ENCODE peak calls at places on chromosomes 7 and 10, in eight cellular contexts. One of them, this sample, is unnamed.

GRCh38 chr10:95273393-95274312 is 17.1 kb downstream of the PDLIM1 start:
- DNase-seq in hepatocyte: peak; percentile 80
- DNase-seq in CD8-positive, alpha-beta T cell: no peak
- DNase-seq in lower lobe of right lung: no peak
- DNase-seq in CD4-positive, CD25-positive, alpha-beta regulatory T cell: no peak
- DNase-seq in left ventricle myocardium inferior: no peak
- DNase-seq in vagina: no peak
- DNase-seq in uterus: peak; percentile 84
- DNase-seq in this sample: no peak

GRCh38 chr10:29409241-29410051 is 120.6 kb downstream of the LYZL1 start:
- DNase-seq in hepatocyte: no peak
- DNase-seq in CD8-positive, alpha-beta T cell: no peak
- DNase-seq in lower lobe of right lung: peak; percentile 87
- DNase-seq in CD4-positive, CD25-positive, alpha-beta regulatory T cell: no peak
- DNase-seq in left ventricle myocardium inferior: peak; percentile 82
- DNase-seq in vagina: no peak
- DNase-seq in uterus: peak; percentile 68
- DNase-seq in this sample: peak; percentile 75

GRCh38 chr7:32879460-32879859 is 12.1 kb downstream of the KBTBD2 start:
- DNase-seq in hepatocyte: no peak
- DNase-seq in CD8-positive, alpha-beta T cell: no peak
- DNase-seq in lower lobe of right lung: no peak
- DNase-seq in CD4-positive, CD25-positive, alpha-beta regulatory T cell: no peak
- DNase-seq in left ventricle myocardium inferior: no peak
- DNase-seq in vagina: no peak
- DNase-seq in uterus: no peak
- DNase-seq in this sample: no peak

GRCh38 chr7:35768346-35768745 is 32.5 kb upstream of the SEPTIN7 start:
- DNase-seq in hepatocyte: no peak
- DNase-seq in CD8-positive, alpha-beta T cell: no peak
- DNase-seq in lower lobe of right lung: no peak
- DNase-seq in CD4-positive, CD25-positive, alpha-beta regulatory T cell: no peak
- DNase-seq in left ventricle myocardium inferior: no peak
- DNase-seq in vagina: no peak
- DNase-seq in uterus: no peak
- DNase-seq in this sample: no peak

GRCh38 chr10:88390041-88390440 is 193.1 kb downstream of the RNLS start:
- DNase-seq in hepatocyte: no peak
- DNase-seq in CD8-positive, alpha-beta T cell: no peak
- DNase-seq in lower lobe of right lung: no peak
- DNase-seq in CD4-positive, CD25-positive, alpha-beta regulatory T cell: no peak
- DNase-seq in left ventricle myocardium inferior: no peak
- DNase-seq in vagina: no peak
- DNase-seq in uterus: no peak
- DNase-seq in this sample: no peak

GRCh38 chr10:49650724-49651034 is 28.8 kb upstream of the C10orf53 start:
- DNase-seq in hepatocyte: no peak
- DNase-seq in CD8-positive, alpha-beta T cell: no peak
- DNase-seq in lower lobe of right lung: no peak
- DNase-seq in CD4-positive, CD25-positive, alpha-beta regulatory T cell: no peak
- DNase-seq in left ventricle myocardium inferior: no peak
- DNase-seq in vagina: no peak
- DNase-seq in uterus: no peak
- DNase-seq in this sample: no peak

GRCh38 chr7:32462451-32462850 is 27.7 kb downstream of the LSM5 start:
- DNase-seq in hepatocyte: peak; percentile 27
- DNase-seq in CD8-positive, alpha-beta T cell: no peak
- DNase-seq in lower lobe of right lung: no peak
- DNase-seq in CD4-positive, CD25-positive, alpha-beta regulatory T cell: no peak
- DNase-seq in left ventricle myocardium inferior: no peak
- DNase-seq in vagina: no peak
- DNase-seq in uterus: no peak
- DNase-seq in this sample: no peak

GRCh38 chr7:132575987-132576722 is at the start of gene PLXNA4:
- DNase-seq in hepatocyte: peak; percentile 31
- DNase-seq in CD8-positive, alpha-beta T cell: no peak
- DNase-seq in lower lobe of right lung: no peak
- DNase-seq in CD4-positive, CD25-positive, alpha-beta regulatory T cell: no peak
- DNase-seq in left ventricle myocardium inferior: no peak
- DNase-seq in vagina: no peak
- DNase-seq in uterus: no peak
- DNase-seq in this sample: peak; percentile 49

GRCh38 chr7:149300751-149301150 is 38.8 kb downstream of the ZNF783 start:
- DNase-seq in hepatocyte: no peak
- DNase-seq in CD8-positive, alpha-beta T cell: no peak
- DNase-seq in lower lobe of right lung: no peak
- DNase-seq in CD4-positive, CD25-positive, alpha-beta regulatory T cell: no peak
- DNase-seq in left ventricle myocardium inferior: no peak
- DNase-seq in vagina: no peak
- DNase-seq in uterus: no peak
- DNase-seq in this sample: no peak

GRCh38 chr10:78035025-78035424 is 1.4 kb downstream of the RPS24 start:
- DNase-seq in hepatocyte: no peak
- DNase-seq in CD8-positive, alpha-beta T cell: no peak
- DNase-seq in lower lobe of right lung: no peak
- DNase-seq in CD4-positive, CD25-positive, alpha-beta regulatory T cell: no peak
- DNase-seq in left ventricle myocardium inferior: no peak
- DNase-seq in vagina: no peak
- DNase-seq in uterus: no peak
- DNase-seq in this sample: no peak

GRCh38 chr10:78033623-78034470 is at the start of gene RPS24:
- DNase-seq in hepatocyte: peak; percentile 99
- DNase-seq in CD8-positive, alpha-beta T cell: peak; percentile 90
- DNase-seq in lower lobe of right lung: peak; percentile 97
- DNase-seq in CD4-positive, CD25-positive, alpha-beta regulatory T cell: peak; percentile 91
- DNase-seq in left ventricle myocardium inferior: peak; percentile 94
- DNase-seq in vagina: no peak
- DNase-seq in uterus: peak; percentile 94
- DNase-seq in this sample: peak; percentile 95

GRCh38 chr10:78038105-78038504 is 4.4 kb downstream of the RPS24 start:
- DNase-seq in hepatocyte: no peak
- DNase-seq in CD8-positive, alpha-beta T cell: no peak
- DNase-seq in lower lobe of right lung: no peak
- DNase-seq in CD4-positive, CD25-positive, alpha-beta regulatory T cell: no peak
- DNase-seq in left ventricle myocardium inferior: no peak
- DNase-seq in vagina: no peak
- DNase-seq in uterus: no peak
- DNase-seq in this sample: no peak

GRCh38 chr10:78035933-78036583 is 2.4 kb downstream of the RPS24 start:
- DNase-seq in hepatocyte: no peak
- DNase-seq in CD8-positive, alpha-beta T cell: no peak
- DNase-seq in lower lobe of right lung: no peak
- DNase-seq in CD4-positive, CD25-positive, alpha-beta regulatory T cell: no peak
- DNase-seq in left ventricle myocardium inferior: no peak
- DNase-seq in vagina: no peak
- DNase-seq in uterus: no peak
- DNase-seq in this sample: no peak

GRCh38 chr10:78035437-78035836 is 1.8 kb downstream of the RPS24 start:
- DNase-seq in hepatocyte: no peak
- DNase-seq in CD8-positive, alpha-beta T cell: no peak
- DNase-seq in lower lobe of right lung: no peak
- DNase-seq in CD4-positive, CD25-positive, alpha-beta regulatory T cell: no peak
- DNase-seq in left ventricle myocardium inferior: no peak
- DNase-seq in vagina: no peak
- DNase-seq in uterus: no peak
- DNase-seq in this sample: no peak
- H3K4me3 ChIP-seq in hepatocyte: no peak overlapping the region
- H3K4me3 ChIP-seq in CD8-positive, alpha-beta T cell: no peak overlapping the region
- H3K4me3 ChIP-seq in lower lobe of right lung: no peak overlapping the region
- H3K4me3 ChIP-seq in CD4-positive, CD25-positive, alpha-beta regulatory T cell: peak overlapping the region; percentile 98
- H3K4me3 ChIP-seq in left ventricle myocardium inferior: no peak overlapping the region
- H3K4me3 ChIP-seq in vagina: no peak overlapping the region
- H3K4me3 ChIP-seq in uterus: no peak overlapping the region
- H3K4me3 ChIP-seq in this sample: peak overlapping the region; percentile 94

GRCh38 chr10:128103229-128103714 is 23.0 kb downstream of the MKI67 start:
- DNase-seq in hepatocyte: no peak
- DNase-seq in CD8-positive, alpha-beta T cell: no peak
- DNase-seq in lower lobe of right lung: no peak
- DNase-seq in CD4-positive, CD25-positive, alpha-beta regulatory T cell: no peak
- DNase-seq in left ventricle myocardium inferior: no peak
- DNase-seq in vagina: no peak
- DNase-seq in uterus: no peak
- DNase-seq in this sample: no peak
- H3K36me3 ChIP-seq in hepatocyte: no peaks in the 10 kb centered on the region
- H3K36me3 ChIP-seq in CD8-positive, alpha-beta T cell: no peaks in the 10 kb centered on the region
- H3K36me3 ChIP-seq in lower lobe of right lung: no peaks in the 10 kb centered on the region
- H3K36me3 ChIP-seq in CD4-positive, CD25-positive, alpha-beta regulatory T cell: no peaks in the 10 kb centered on the region
- H3K36me3 ChIP-seq in left ventricle myocardium inferior: no peaks in the 10 kb centered on the region
- H3K36me3 ChIP-seq in vagina: no peaks in the 10 kb centered on the region
- H3K36me3 ChIP-seq in uterus: no peaks in the 10 kb centered on the region
- H3K36me3 ChIP-seq in this sample: peaks cover 86% of the 10 kb centered on the region

DNA sequence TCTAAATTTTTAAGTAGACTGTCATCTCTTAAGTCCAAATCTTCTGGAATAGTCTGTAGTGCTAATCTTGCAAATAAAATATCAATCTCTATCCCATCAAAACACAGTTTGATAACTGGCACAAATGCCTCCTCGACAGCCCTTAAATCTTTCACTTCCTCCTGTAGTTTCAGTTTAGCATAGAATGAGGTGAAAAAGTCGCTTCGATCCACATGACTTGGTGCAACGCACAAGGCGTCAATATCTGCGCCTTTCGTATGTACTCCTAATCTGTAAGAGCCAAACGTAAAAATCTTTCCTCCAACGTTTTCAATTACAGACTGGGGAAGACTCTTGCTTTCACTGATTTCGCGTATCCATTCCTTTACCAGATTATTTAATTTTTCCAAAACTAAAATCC is 603 bp downstream of the PAPOLB start:
- DNase-seq in hepatocyte: no peak
- DNase-seq in CD8-positive, alpha-beta T cell: no peak
- DNase-seq in lower lobe of right lung: no peak
- DNase-seq in CD4-positive, CD25-positive, alpha-beta regulatory T cell: no peak
- DNase-seq in left ventricle myocardium inferior: no peak
- DNase-seq in vagina: no peak
- DNase-seq in uterus: no peak
- DNase-seq in this sample: no peak
- H3K4me3 ChIP-seq in hepatocyte: no peak overlapping the region
- H3K4me3 ChIP-seq in CD8-positive, alpha-beta T cell: peak overlapping the region; percentile 30
- H3K4me3 ChIP-seq in lower lobe of right lung: peak overlapping the region; percentile 40
- H3K4me3 ChIP-seq in CD4-positive, CD25-positive, alpha-beta regulatory T cell: no peak overlapping the region
- H3K4me3 ChIP-seq in left ventricle myocardium inferior: peak overlapping the region; percentile 59
- H3K4me3 ChIP-seq in vagina: peak overlapping the region; percentile 47
- H3K4me3 ChIP-seq in uterus: no peak overlapping the region
- H3K4me3 ChIP-seq in this sample: no peak overlapping the region

DNA sequence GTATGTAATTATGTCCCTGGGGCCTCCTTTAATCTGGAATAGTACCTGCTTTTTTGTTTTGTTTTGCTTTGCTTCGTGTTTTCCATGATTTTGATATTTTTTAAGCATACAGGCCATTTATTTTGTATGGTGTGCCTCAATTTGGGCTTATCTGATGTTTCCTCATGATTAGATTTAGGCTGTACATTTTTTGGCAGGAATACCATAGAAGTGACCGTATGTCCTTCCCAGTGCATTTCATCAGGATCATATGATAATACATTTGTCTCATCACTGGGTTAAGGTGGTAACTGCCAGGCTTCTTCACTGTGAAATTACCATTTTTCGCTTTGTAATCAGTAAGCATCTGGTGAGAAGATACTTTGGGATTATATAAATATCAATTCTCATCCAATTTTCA is 117.8 kb upstream of the SAMD8 start:
- DNase-seq in hepatocyte: no peak
- DNase-seq in CD8-positive, alpha-beta T cell: no peak
- DNase-seq in lower lobe of right lung: no peak
- DNase-seq in CD4-positive, CD25-positive, alpha-beta regulatory T cell: no peak
- DNase-seq in left ventricle myocardium inferior: no peak
- DNase-seq in vagina: no peak
- DNase-seq in uterus: no peak
- DNase-seq in this sample: no peak
- H3K36me3 ChIP-seq in hepatocyte: no peaks in the 10 kb centered on the region
- H3K36me3 ChIP-seq in CD8-positive, alpha-beta T cell: peaks cover 7% of the 10 kb centered on the region
- H3K36me3 ChIP-seq in lower lobe of right lung: peaks cover 38% of the 10 kb centered on the region
- H3K36me3 ChIP-seq in CD4-positive, CD25-positive, alpha-beta regulatory T cell: peaks cover 22% of the 10 kb centered on the region
- H3K36me3 ChIP-seq in left ventricle myocardium inferior: peaks cover 34% of the 10 kb centered on the region
- H3K36me3 ChIP-seq in vagina: no peaks in the 10 kb centered on the region
- H3K36me3 ChIP-seq in uterus: no peaks in the 10 kb centered on the region
- H3K36me3 ChIP-seq in this sample: no peaks in the 10 kb centered on the region